ENCODE peak calls at places on chromosomes 16 and 17, in five cellular contexts. D is activated naive CD8-positive, alpha-beta T cell treated with anti-CD3 and anti-CD28 coated beads, Interleukin-2, amount 50 U/mL, for 24 hours; R is A549; Y is fibroblast of the aortic adventitia; V is left cardiac atrium. T is an unnamed sample.

GRCh38 chr17:16459271-16459670 is 32.7 kb downstream of the LRRC75A start:
- DNase-seq in Y (no peak), D (no peak), R (no peak), V (no peak), T (no peak)

GRCh38 chr17:1029912-1030656 is 33.2 kb downstream of the TIMM22 start:
- DNase-seq in V (no peak), D (no peak), Y (no peak), R (no peak), T (no peak)

GRCh38 chr16:86166414-86166813 is 267.5 kb downstream of the IRF8 start:
- DNase-seq in R (no peak), V (no peak), D (no peak), Y (no peak), T (no peak)

GRCh38 chr17:16428098-16428882 is 12.9 kb downstream of the TRPV2 start:
- DNase-seq in Y (peak; percentile 49), R (peak; percentile 83), D (peak; percentile 70), V (no peak), T (peak; percentile 13)

GRCh38 chr17:32515677-32516383 is 29.0 kb downstream of the CDK5R1 start:
- DNase-seq in V (no peak), R (no peak), D (no peak), Y (no peak), T (no peak)

GRCh38 chr16:3865241-3865640 is 15.3 kb downstream of the CREBBP start:
- DNase-seq in R (no peak), V (no peak), Y (no peak), D (no peak), T (no peak)

GRCh38 chr16:80707686-80708085 is 96.7 kb downstream of the CDYL2 start:
- DNase-seq in V (no peak), D (no peak), Y (no peak), R (no peak), T (no peak)

GRCh38 chr16:27237229-27238015 is 31.1 kb downstream of the NSMCE1 start:
- DNase-seq in R (no peak), Y (no peak), V (no peak), D (peak; percentile 82), T (no peak)

GRCh38 chr17:62723842-62724241 is 84.3 kb downstream of the MARCHF10 start:
- DNase-seq in D (no peak), V (no peak), Y (no peak), R (no peak), T (peak; percentile 87)

GRCh38 chr17:11768106-11768505 is 169.8 kb downstream of the DNAH9 start:
- DNase-seq in V (no peak), R (no peak), D (no peak), Y (no peak), T (no peak)

GRCh38 chr16:75379911-75380847 is 53.1 kb downstream of the CFDP1 start:
- DNase-seq in Y (no peak), V (no peak), D (peak; percentile 37), R (no peak), T (no peak)

GRCh38 chr17:50181601-50182345 is 16.0 kb downstream of the SGCA start:
- DNase-seq in R (no peak), V (no peak), D (no peak), Y (peak; percentile 68), T (no peak)

GRCh38 chr17:29615048-29615385 is 7.7 kb downstream of the CORO6 start:
- DNase-seq in V (peak; percentile 49), Y (peak; percentile 40), R (no peak), D (peak; percentile 67), T (no peak)

GRCh38 chr16:30567991-30568638 is 3.4 kb downstream of the ZNF688 start:
- DNase-seq in R (peak; percentile 78), V (no peak), Y (peak; percentile 76), D (peak; percentile 27), T (peak; percentile 61)

GRCh38 chr17:40540448-40540847 is 24.8 kb downstream of the CCR7 start:
- DNase-seq in R (no peak), V (peak; percentile 19), D (peak; percentile 82), Y (no peak), T (no peak)

GRCh38 chr17:31318298-31319190 is 2.9 kb downstream of the EVI2A start:
- DNase-seq in R (no peak), Y (peak; percentile 95), D (peak; percentile 48), V (peak; percentile 53), T (no peak)

GRCh38 chr17:75845058-75845711 is 981 bp upstream of the UNC13D start:
- DNase-seq in V (peak; percentile 85), R (peak; percentile 91), Y (peak; percentile 52), D (peak; percentile 76), T (peak; percentile 34)

GRCh38 chr16:46748775-46749705 is 896 bp upstream of the MYLK3 start:
- DNase-seq in V (peak; percentile 64), Y (no peak), D (no peak), R (no peak), T (peak; percentile 67)

GRCh38 chr17:16352838-16353701 is at the start of gene CENPV:
- DNase-seq in V (peak; percentile 47), D (peak; percentile 73), Y (peak; percentile 16), R (peak; percentile 72), T (peak; percentile 45)

GRCh38 chr17:48149174-48150106 is 41.9 kb downstream of the SNX11 start:
- DNase-seq in V (no peak), D (no peak), R (peak; percentile 38), Y (no peak), T (peak; percentile 67)

GRCh38 chr17:63623786-63624185 is 1.6 kb downstream of the MAP3K3 start:
- DNase-seq in R (no peak), V (no peak), Y (no peak), D (no peak), T (no peak)

GRCh38 chr16:30458561-30459394 is 13.1 kb upstream of the SEPHS2 start:
- DNase-seq in Y (no peak), D (peak; percentile 88), V (peak; percentile 50), R (no peak), T (no peak)

GRCh38 chr17:67359960-67360817 is 6.2 kb downstream of the PSMD12 start:
- DNase-seq in R (peak; percentile 60), Y (peak; percentile 49), D (peak; percentile 34), V (no peak), T (peak; percentile 31)

GRCh38 chr16:47018223-47018891 is 44.9 kb upstream of the DNAJA2 start:
- DNase-seq in Y (peak; percentile 20), R (peak; percentile 75), V (no peak), D (peak; percentile 39), T (peak; percentile 28)

GRCh38 chr16:87201052-87201451 is 116.1 kb downstream of the C16orf95 start:
- DNase-seq in V (peak; percentile 74), Y (peak; percentile 100), R (peak; percentile 56), D (no peak), T (peak; percentile 67)

GRCh38 chr17:75531724-75532090 is 6.2 kb downstream of the LLGL2 start:
- DNase-seq in V (no peak), D (no peak), Y (no peak), R (peak; percentile 63), T (no peak)

GRCh38 chr16:69910964-69911363 is 40.2 kb upstream of the CLEC18A start:
- DNase-seq in D (no peak), V (no peak), Y (no peak), R (no peak), T (no peak)

GRCh38 chr17:50693041-50693682 is 14.6 kb downstream of the ANKRD40 start:
- DNase-seq in V (no peak), Y (peak; percentile 37), R (peak; percentile 92), D (no peak), T (no peak)

GRCh38 chr17:64694207-64694606 is 32.1 kb upstream of the SMURF2 start:
- DNase-seq in Y (peak; percentile 64), R (peak; percentile 87), D (no peak), V (peak; percentile 80), T (no peak)

GRCh38 chr17:74123350-74123749 is 80.1 kb upstream of the RPL38 start:
- DNase-seq in D (no peak), V (no peak), Y (no peak), R (no peak), T (no peak)

GRCh38 chr16:48188449-48189102 is 32.8 kb upstream of the ABCC12 start:
- DNase-seq in R (no peak), D (no peak), V (no peak), Y (no peak), T (no peak)

GRCh38 chr16:54636221-54636793 is 294.4 kb upstream of the IRX5 start:
- DNase-seq in R (no peak), D (no peak), Y (no peak), V (no peak), T (no peak)

GRCh38 chr17:83064732-83065659 is 14.4 kb upstream of the METRNL start:
- DNase-seq in D (no peak), R (no peak), V (peak; percentile 29), Y (no peak), T (no peak)

GRCh38 chr17:77602062-77602746 is 356.3 kb upstream of the TNRC6C start:
- DNase-seq in Y (peak; percentile 60), D (no peak), R (no peak), V (peak; percentile 82), T (no peak)

GRCh38 chr17:81019563-81020442 is 15.1 kb upstream of the BAIAP2 start:
- DNase-seq in R (no peak), Y (no peak), D (no peak), V (no peak), T (no peak)

GRCh38 chr17:82086941-82087906 is 10.8 kb downstream of the FASN start:
- DNase-seq in R (no peak), D (no peak), V (peak; percentile 13), Y (no peak), T (no peak)

GRCh38 chr17:44767493-44767892 is 8.7 kb downstream of the ADAM11 start:
- DNase-seq in R (no peak), V (no peak), D (no peak), Y (no peak), T (no peak)

GRCh38 chr16:56246051-56246817 is 54.9 kb downstream of the GNAO1 start:
- DNase-seq in R (peak; percentile 54), Y (no peak), V (no peak), D (peak; percentile 11), T (no peak)

T was measured in NCI-H2171 treated with DMSO at 0.1 percent for 48 hours.